ENCODE peak calls at places on chromosomes 11 and 22, in four cellular contexts. One of them, this sample, is unnamed.
A peak's percentile ranks its signal among the peaks of the same experiment; 100 is the strongest.

GRCh38 chr22:31829505-31829904 is 75.7 kb downstream of the DEPDC5 start:
- DNase-seq in CD8-positive, alpha-beta T cell: no peak
- DNase-seq in lower lobe of right lung: no peak
- DNase-seq in Peyer's patch: no peak
- DNase-seq in this sample: peak; percentile 17

GRCh38 chr22:25696763-25697710 is 45.0 kb upstream of the MYO18B start:
- DNase-seq in CD8-positive, alpha-beta T cell: no peak
- DNase-seq in lower lobe of right lung: no peak
- DNase-seq in Peyer's patch: no peak
- DNase-seq in this sample: no peak

GRCh38 chr22:19818264-19819208 is 36.1 kb downstream of the GNB1L start:
- DNase-seq in CD8-positive, alpha-beta T cell: no peak
- DNase-seq in lower lobe of right lung: no peak
- DNase-seq in Peyer's patch: no peak
- DNase-seq in this sample: no peak

GRCh38 chr11:123273616-123274015 is 78.6 kb upstream of the CLMP start:
- DNase-seq in CD8-positive, alpha-beta T cell: no peak
- DNase-seq in lower lobe of right lung: no peak
- DNase-seq in Peyer's patch: no peak
- DNase-seq in this sample: no peak

GRCh38 chr11:36149538-36150242 is 139.5 kb downstream of the COMMD9 start:
- DNase-seq in CD8-positive, alpha-beta T cell: no peak
- DNase-seq in lower lobe of right lung: peak; percentile 43
- DNase-seq in Peyer's patch: no peak
- DNase-seq in this sample: peak; percentile 76

GRCh38 chr11:89504270-89504669 is 13.1 kb upstream of the NOX4 start:
- DNase-seq in CD8-positive, alpha-beta T cell: no peak
- DNase-seq in lower lobe of right lung: no peak
- DNase-seq in Peyer's patch: no peak
- DNase-seq in this sample: no peak

GRCh38 chr11:20671856-20672546 is 2.6 kb downstream of the NELL1 start:
- DNase-seq in CD8-positive, alpha-beta T cell: no peak
- DNase-seq in lower lobe of right lung: no peak
- DNase-seq in Peyer's patch: no peak
- DNase-seq in this sample: no peak

GRCh38 chr11:68994161-68994890 is 13.5 kb upstream of the MRGPRD start:
- DNase-seq in CD8-positive, alpha-beta T cell: no peak
- DNase-seq in lower lobe of right lung: no peak
- DNase-seq in Peyer's patch: no peak
- DNase-seq in this sample: no peak

GRCh38 chr11:44840085-44840478 is 110.6 kb downstream of the TP53I11 start:
- DNase-seq in CD8-positive, alpha-beta T cell: no peak
- DNase-seq in lower lobe of right lung: no peak
- DNase-seq in Peyer's patch: no peak
- DNase-seq in this sample: no peak

GRCh38 chr22:38403806-38404205 is 51.2 kb downstream of the KCNJ4 start:
- DNase-seq in CD8-positive, alpha-beta T cell: no peak
- DNase-seq in lower lobe of right lung: peak; percentile 32
- DNase-seq in Peyer's patch: no peak
- DNase-seq in this sample: no peak

GRCh38 chr11:75024764-75025211 is 36.1 kb downstream of the NEU3 start:
- DNase-seq in CD8-positive, alpha-beta T cell: no peak
- DNase-seq in lower lobe of right lung: no peak
- DNase-seq in Peyer's patch: no peak
- DNase-seq in this sample: no peak

GRCh38 chr11:73359930-73360742 is 16.1 kb upstream of the RELT start:
- DNase-seq in CD8-positive, alpha-beta T cell: no peak
- DNase-seq in lower lobe of right lung: no peak
- DNase-seq in Peyer's patch: no peak
- DNase-seq in this sample: peak; percentile 28

GRCh38 chr11:1200611-1201191 is 22.2 kb upstream of the MUC5B start:
- DNase-seq in CD8-positive, alpha-beta T cell: no peak
- DNase-seq in lower lobe of right lung: peak; percentile 43
- DNase-seq in Peyer's patch: no peak
- DNase-seq in this sample: peak; percentile 11

GRCh38 chr11:63503492-63503891 is 2.4 kb upstream of the LGALS12 start:
- DNase-seq in CD8-positive, alpha-beta T cell: no peak
- DNase-seq in lower lobe of right lung: peak; percentile 68
- DNase-seq in Peyer's patch: no peak
- DNase-seq in this sample: no peak

GRCh38 chr11:11805228-11805627 is 36.5 kb upstream of the USP47 start:
- DNase-seq in CD8-positive, alpha-beta T cell: no peak
- DNase-seq in lower lobe of right lung: no peak
- DNase-seq in Peyer's patch: no peak
- DNase-seq in this sample: no peak

GRCh38 chr11:68150029-68150428 is 28.8 kb upstream of the CHKA start:
- DNase-seq in CD8-positive, alpha-beta T cell: no peak
- DNase-seq in lower lobe of right lung: peak; percentile 76
- DNase-seq in Peyer's patch: no peak
- DNase-seq in this sample: peak; percentile 78

GRCh38 chr22:50267591-50268390 is 2.4 kb downstream of the MAPK11 start:
- DNase-seq in CD8-positive, alpha-beta T cell: no peak
- DNase-seq in lower lobe of right lung: peak; percentile 76
- DNase-seq in Peyer's patch: peak; percentile 83
- DNase-seq in this sample: peak; percentile 82

GRCh38 chr22:20199906-20200305 is 49.1 kb upstream of the CCDC188 start:
- DNase-seq in CD8-positive, alpha-beta T cell: no peak
- DNase-seq in lower lobe of right lung: no peak
- DNase-seq in Peyer's patch: no peak
- DNase-seq in this sample: no peak

GRCh38 chr11:62402226-62402625 is 16.6 kb upstream of the SCGB1A1 start:
- DNase-seq in CD8-positive, alpha-beta T cell: peak; percentile 59
- DNase-seq in lower lobe of right lung: peak; percentile 71
- DNase-seq in Peyer's patch: no peak
- DNase-seq in this sample: peak; percentile 23

GRCh38 chr11:62546244-62546936 is at the start of gene AHNAK:
- DNase-seq in CD8-positive, alpha-beta T cell: peak; percentile 62
- DNase-seq in lower lobe of right lung: peak; percentile 90
- DNase-seq in Peyer's patch: peak; percentile 93
- DNase-seq in this sample: peak; percentile 70

GRCh38 chr22:17807571-17808410 is 33.5 kb upstream of the BID start:
- DNase-seq in CD8-positive, alpha-beta T cell: no peak
- DNase-seq in lower lobe of right lung: peak; percentile 71
- DNase-seq in Peyer's patch: no peak
- DNase-seq in this sample: no peak

GRCh38 chr22:42863349-42863911 is 6.4 kb upstream of the ARFGAP3 start:
- DNase-seq in CD8-positive, alpha-beta T cell: no peak
- DNase-seq in lower lobe of right lung: no peak
- DNase-seq in Peyer's patch: no peak
- DNase-seq in this sample: no peak

GRCh38 chr11:57560146-57560545 is 7.3 kb downstream of the UBE2L6 start:
- DNase-seq in CD8-positive, alpha-beta T cell: no peak
- DNase-seq in lower lobe of right lung: no peak
- DNase-seq in Peyer's patch: no peak
- DNase-seq in this sample: no peak

GRCh38 chr11:9851366-9851765 is 187.5 kb downstream of the SWAP70 start:
- DNase-seq in CD8-positive, alpha-beta T cell: no peak
- DNase-seq in lower lobe of right lung: no peak
- DNase-seq in Peyer's patch: no peak
- DNase-seq in this sample: no peak

GRCh38 chr22:39789794-39790193 is 103.8 kb downstream of the ENTHD1 start:
- DNase-seq in CD8-positive, alpha-beta T cell: no peak
- DNase-seq in lower lobe of right lung: no peak
- DNase-seq in Peyer's patch: no peak
- DNase-seq in this sample: no peak

GRCh38 chr11:57792060-57792541 is 30.5 kb downstream of the CTNND1 start:
- DNase-seq in CD8-positive, alpha-beta T cell: peak; percentile 78
- DNase-seq in lower lobe of right lung: peak; percentile 95
- DNase-seq in Peyer's patch: peak; percentile 68
- DNase-seq in this sample: peak; percentile 84

GRCh38 chr11:110337570-110338193 is 41.3 kb upstream of the RDX start:
- DNase-seq in CD8-positive, alpha-beta T cell: no peak
- DNase-seq in lower lobe of right lung: no peak
- DNase-seq in Peyer's patch: no peak
- DNase-seq in this sample: no peak

GRCh38 chr11:105168457-105168856 is 28.9 kb upstream of the CARD18 start:
- DNase-seq in CD8-positive, alpha-beta T cell: no peak
- DNase-seq in lower lobe of right lung: no peak
- DNase-seq in Peyer's patch: no peak
- DNase-seq in this sample: no peak

GRCh38 chr11:5178046-5178837 is 22.2 kb downstream of the OR51V1 start:
- DNase-seq in CD8-positive, alpha-beta T cell: no peak
- DNase-seq in lower lobe of right lung: no peak
- DNase-seq in Peyer's patch: no peak
- DNase-seq in this sample: no peak

GRCh38 chr11:2813141-2813908 is 72.2 kb downstream of the CDKN1C start:
- DNase-seq in CD8-positive, alpha-beta T cell: no peak
- DNase-seq in lower lobe of right lung: peak; percentile 30
- DNase-seq in Peyer's patch: no peak
- DNase-seq in this sample: no peak

GRCh38 chr11:78371221-78371899 is 46.3 kb downstream of the GAB2 start:
- DNase-seq in CD8-positive, alpha-beta T cell: no peak
- DNase-seq in lower lobe of right lung: no peak
- DNase-seq in Peyer's patch: no peak
- DNase-seq in this sample: no peak

GRCh38 chr11:115760528-115760837 is 256.3 kb upstream of the CADM1 start:
- DNase-seq in CD8-positive, alpha-beta T cell: no peak
- DNase-seq in lower lobe of right lung: no peak
- DNase-seq in Peyer's patch: no peak
- DNase-seq in this sample: no peak

DNA sequence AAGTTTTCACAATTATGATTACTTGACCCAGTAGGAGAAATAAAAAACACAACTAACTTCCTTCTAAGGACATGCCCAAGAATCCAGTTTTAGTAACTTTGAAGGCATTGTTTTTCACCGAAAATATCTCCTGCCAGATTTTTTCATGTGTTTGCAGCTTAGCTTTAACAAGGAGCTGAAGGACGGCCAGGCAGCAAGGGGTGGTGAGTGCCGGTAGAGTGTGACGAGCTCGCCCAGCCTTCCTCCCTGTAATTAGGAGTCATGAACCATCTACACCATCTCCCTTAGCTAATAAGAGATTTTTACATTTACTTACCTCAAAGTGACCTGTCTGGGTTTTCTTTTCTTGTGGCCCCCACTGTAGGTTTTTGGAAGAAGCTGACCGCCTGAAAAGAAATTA is 72.0 kb downstream of the BMAL1 start:
- DNase-seq in CD8-positive, alpha-beta T cell: no peak
- DNase-seq in lower lobe of right lung: no peak
- DNase-seq in Peyer's patch: no peak
- DNase-seq in this sample: no peak
- H3K36me3 ChIP-seq in CD8-positive, alpha-beta T cell: peaks cover 4% of the 10 kb centered on the region
- H3K36me3 ChIP-seq in lower lobe of right lung: peaks cover 34% of the 10 kb centered on the region
- H3K36me3 ChIP-seq in Peyer's patch: no peaks in the 10 kb centered on the region
- H3K36me3 ChIP-seq in this sample: no peaks in the 10 kb centered on the region

DNA sequence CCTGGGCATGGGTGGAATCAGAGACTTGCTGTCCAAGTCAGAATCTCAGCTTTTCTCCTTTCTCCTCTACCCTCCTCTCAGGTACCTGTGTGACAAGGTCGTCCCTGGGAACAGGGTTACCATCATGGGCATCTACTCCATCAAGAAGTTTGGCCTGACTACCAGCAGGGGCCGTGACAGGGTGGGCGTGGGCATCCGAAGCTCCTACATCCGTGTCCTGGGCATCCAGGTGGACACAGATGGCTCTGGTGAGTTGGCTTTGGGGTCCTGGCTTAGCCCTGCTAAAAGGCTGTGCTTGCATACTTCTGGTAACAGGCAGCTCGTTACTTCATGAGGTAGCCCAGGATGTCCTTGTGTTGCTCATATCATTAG is 10.7 kb downstream of the MCM5 start:
- DNase-seq in CD8-positive, alpha-beta T cell: no peak
- DNase-seq in lower lobe of right lung: no peak
- DNase-seq in Peyer's patch: no peak
- DNase-seq in this sample: no peak
- H3K36me3 ChIP-seq in CD8-positive, alpha-beta T cell: peaks cover 64% of the 10 kb centered on the region
- H3K36me3 ChIP-seq in lower lobe of right lung: peaks cover 91% of the 10 kb centered on the region
- H3K36me3 ChIP-seq in Peyer's patch: no peaks in the 10 kb centered on the region
- H3K36me3 ChIP-seq in this sample: peaks cover 17% of the 10 kb centered on the region

GRCh38 chr11:125637840-125638239 is 12.9 kb downstream of the CHEK1 start:
- DNase-seq in CD8-positive, alpha-beta T cell: no peak
- DNase-seq in lower lobe of right lung: no peak
- DNase-seq in Peyer's patch: no peak
- DNase-seq in this sample: no peak

GRCh38 chr11:125638315-125638714 is 13.4 kb downstream of the CHEK1 start:
- DNase-seq in CD8-positive, alpha-beta T cell: no peak
- DNase-seq in lower lobe of right lung: no peak
- DNase-seq in Peyer's patch: no peak
- DNase-seq in this sample: no peak
- H3K36me3 ChIP-seq in CD8-positive, alpha-beta T cell: no peaks in the 10 kb centered on the region
- H3K36me3 ChIP-seq in lower lobe of right lung: no peaks in the 10 kb centered on the region
- H3K36me3 ChIP-seq in Peyer's patch: no peaks in the 10 kb centered on the region
- H3K36me3 ChIP-seq in this sample: no peaks in the 10 kb centered on the region

GRCh38 chr11:79937935-79938334 is 497.1 kb upstream of the TENM4 start:
- DNase-seq in CD8-positive, alpha-beta T cell: no peak
- DNase-seq in lower lobe of right lung: no peak
- DNase-seq in Peyer's patch: no peak
- DNase-seq in this sample: no peak

GRCh38 chr11:79931692-79932091 is 490.9 kb upstream of the TENM4 start:
- DNase-seq in CD8-positive, alpha-beta T cell: no peak
- DNase-seq in lower lobe of right lung: no peak
- DNase-seq in Peyer's patch: no peak
- DNase-seq in this sample: no peak

GRCh38 chr11:79926707-79927106 is 485.9 kb upstream of the TENM4 start:
- DNase-seq in CD8-positive, alpha-beta T cell: no peak
- DNase-seq in lower lobe of right lung: no peak
- DNase-seq in Peyer's patch: no peak
- DNase-seq in this sample: no peak

GRCh38 chr11:79932612-79933011 is 491.8 kb upstream of the TENM4 start:
- DNase-seq in CD8-positive, alpha-beta T cell: no peak
- DNase-seq in lower lobe of right lung: no peak
- DNase-seq in Peyer's patch: no peak
- DNase-seq in this sample: no peak
- H3K36me3 ChIP-seq in CD8-positive, alpha-beta T cell: no peaks in the 10 kb centered on the region
- H3K36me3 ChIP-seq in lower lobe of right lung: no peaks in the 10 kb centered on the region
- H3K36me3 ChIP-seq in Peyer's patch: no peaks in the 10 kb centered on the region
- H3K36me3 ChIP-seq in this sample: no peaks in the 10 kb centered on the region

DNA sequence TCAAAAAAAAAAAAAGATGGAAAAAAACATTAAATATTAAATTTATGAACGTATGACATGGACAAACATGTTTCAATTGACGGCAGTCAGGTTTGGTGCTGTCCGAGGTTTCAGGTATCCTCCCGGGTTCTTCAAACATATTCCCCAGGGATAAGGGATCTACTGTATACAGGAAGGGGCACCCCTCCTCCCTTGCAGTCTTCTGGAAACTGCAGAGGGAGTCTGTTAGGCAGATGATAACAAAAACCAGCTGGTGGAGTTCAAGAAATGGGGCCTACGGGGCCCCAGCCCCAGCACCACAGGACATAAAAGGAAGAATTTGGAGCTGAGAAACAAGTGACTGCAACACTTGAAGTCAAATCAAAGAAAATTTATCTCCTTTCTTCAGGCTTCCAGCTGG is 32.2 kb downstream of the SNU13 start:
- DNase-seq in CD8-positive, alpha-beta T cell: no peak
- DNase-seq in lower lobe of right lung: no peak
- DNase-seq in Peyer's patch: no peak
- DNase-seq in this sample: no peak
- H3K36me3 ChIP-seq in CD8-positive, alpha-beta T cell: peaks cover 73% of the 10 kb centered on the region
- H3K36me3 ChIP-seq in lower lobe of right lung: peaks cover 100% of the 10 kb centered on the region
- H3K36me3 ChIP-seq in Peyer's patch: peaks cover 3% of the 10 kb centered on the region
- H3K36me3 ChIP-seq in this sample: peaks cover 16% of the 10 kb centered on the region

DNA sequence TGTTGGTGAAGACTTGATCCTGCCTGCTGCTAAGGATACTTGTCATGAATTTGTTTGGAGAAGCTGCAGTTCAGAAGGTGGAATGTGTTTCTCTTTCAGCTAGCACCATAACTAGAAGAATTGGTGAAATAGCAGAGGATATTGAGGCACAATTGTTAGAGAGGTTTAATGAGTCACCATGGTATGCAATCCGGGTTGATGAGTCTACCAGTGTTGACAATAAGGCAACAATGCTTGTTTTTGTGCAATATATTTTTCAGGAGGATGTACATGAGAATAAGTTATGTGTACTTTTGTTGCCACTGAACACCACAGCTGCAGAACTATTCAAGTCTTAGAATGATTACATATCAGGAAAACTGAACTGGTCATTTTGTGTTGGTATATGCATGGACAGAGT is 457.2 kb upstream of the ISX start:
- DNase-seq in CD8-positive, alpha-beta T cell: no peak
- DNase-seq in lower lobe of right lung: no peak
- DNase-seq in Peyer's patch: no peak
- DNase-seq in this sample: no peak
- H3K36me3 ChIP-seq in CD8-positive, alpha-beta T cell: no peaks in the 10 kb centered on the region
- H3K36me3 ChIP-seq in lower lobe of right lung: no peaks in the 10 kb centered on the region
- H3K36me3 ChIP-seq in Peyer's patch: no peaks in the 10 kb centered on the region
- H3K36me3 ChIP-seq in this sample: no peaks in the 10 kb centered on the region

This sample was measured in body of pancreas.